ENCODE peak calls at places on chromosome 17, in five cellular contexts. R is CD4-positive, CD25-positive, alpha-beta regulatory T cell; H is AG04449; P is kidney tubule cell; Q is effector CD4-positive, alpha-beta T cell. T is an unnamed sample.

GRCh38 chr17:17021194-17021863 is 20.9 kb upstream of the MPRIP start:
- DNase-seq in Q (no peak), R (no peak), H (no peak), P (no peak), T (no peak)

GRCh38 chr17:65029605-65030308 is 26.8 kb downstream of the GNA13 start:
- DNase-seq in Q (no peak), H (no peak), P (no peak), R (no peak), T (no peak)

GRCh38 chr17:33927732-33928133 is 327.4 kb upstream of the CCL2 start:
- DNase-seq in H (no peak), P (peak), Q (no peak), R (no peak), T (peak)

GRCh38 chr17:7213895-7214299 is 5.7 kb downstream of the DLG4 start:
- DNase-seq in R (peak), P (peak), Q (peak), H (no peak), T (peak)

GRCh38 chr17:36124879-36125824 is 21.5 kb downstream of the CCL4 start:
- DNase-seq in R (no peak), P (no peak), Q (no peak), H (no peak), T (no peak)

GRCh38 chr17:81192386-81193050 is 26.5 kb upstream of the AATK start:
- DNase-seq in H (no peak), Q (no peak), R (no peak), P (no peak), T (no peak)

GRCh38 chr17:50573866-50574571 is 13.5 kb downstream of the CACNA1G start:
- DNase-seq in P (no peak), H (no peak), Q (no peak), R (no peak), T (no peak)

GRCh38 chr17:33776903-33777302 is 478.2 kb upstream of the CCL2 start:
- DNase-seq in R (no peak), Q (no peak), P (no peak), H (no peak), T (no peak)

GRCh38 chr17:17994271-17994670 is 21.6 kb downstream of the DRC3 start:
- DNase-seq in H (no peak), P (no peak), R (no peak), Q (no peak), T (peak)

GRCh38 chr17:77798481-77798880 is 160.0 kb upstream of the TNRC6C start:
- DNase-seq in H (no peak), R (no peak), Q (no peak), P (no peak), T (no peak)

GRCh38 chr17:72432143-72432604 is 311.4 kb downstream of the SOX9 start:
- DNase-seq in P (no peak), Q (no peak), H (no peak), R (no peak), T (no peak)

GRCh38 chr17:50155115-50155819 is 4.8 kb upstream of the PPP1R9B start:
- DNase-seq in P (no peak), H (no peak), R (no peak), Q (no peak), T (no peak)

GRCh38 chr17:50765454-50766221 is 1.7 kb downstream of the ANKRD40CL start:
- DNase-seq in Q (no peak), P (no peak), H (no peak), R (no peak), T (no peak)

GRCh38 chr17:27552467-27552779 is 78.6 kb upstream of the LGALS9 start:
- DNase-seq in Q (no peak), H (no peak), R (no peak), P (peak), T (no peak)

T was measured in SW 1271.